ENCODE peak calls at places on chromosomes 3 and 15, in four cellular contexts. N, X, A and V are unnamed samples.

GRCh38 chr3:49465269-49466034 is 4.6 kb upstream of the DAG1 start:
- DNase-seq in A (peak; percentile 91), X (peak; percentile 48), N (no peak), V (peak; percentile 34)

GRCh38 chr3:24521306-24522154 is 26.9 kb upstream of the THRB start:
- DNase-seq in X (peak; percentile 64), N (no peak), A (peak; percentile 36), V (peak; percentile 81)

GRCh38 chr3:194736896-194737600 is 51.4 kb downstream of the FAM43A start:
- DNase-seq in A (no peak), X (no peak), N (no peak), V (no peak)

GRCh38 chr15:43105077-43105769 is 615 bp downstream of the UBR1 start:
- DNase-seq in X (peak; percentile 44), N (no peak), A (peak; percentile 9), V (peak; percentile 21)

GRCh38 chr3:10357592-10358308 is 36.8 kb upstream of the SEC13 start:
- DNase-seq in X (no peak), N (no peak), A (no peak), V (no peak)

GRCh38 chr3:148223266-148223665 is 474.4 kb upstream of the AGTR1 start:
- DNase-seq in X (no peak), N (no peak), A (no peak), V (no peak)

GRCh38 chr3:101780661-101781060 is 1.6 kb downstream of the NXPE3 start:
- DNase-seq in X (peak; percentile 19), A (peak; percentile 14), N (no peak), V (peak; percentile 15)

GRCh38 chr3:54882114-54882833 is 45.6 kb downstream of the LRTM1 start:
- DNase-seq in N (no peak), X (no peak), A (no peak), V (no peak)

GRCh38 chr3:63980019-63980418 is 43.3 kb downstream of the PSMD6 start:
- DNase-seq in A (no peak), X (no peak), N (no peak), V (no peak)

GRCh38 chr15:51076898-51077564 is 17.7 kb downstream of the TNFAIP8L3 start:
- DNase-seq in X (no peak), N (no peak), A (no peak), V (no peak)

GRCh38 chr3:100042144-100042543 is 72.2 kb downstream of the FILIP1L start:
- DNase-seq in A (no peak), X (no peak), N (no peak), V (peak; percentile 27)

GRCh38 chr3:100042577-100042981 is 71.7 kb downstream of the FILIP1L start:
- DNase-seq in X (no peak), N (no peak), A (no peak), V (no peak)

GRCh38 chr3:100040446-100040845 is 73.9 kb downstream of the FILIP1L start:
- DNase-seq in A (no peak), X (no peak), N (no peak), V (no peak)

GRCh38 chr3:100041328-100041749 is 73.0 kb downstream of the FILIP1L start:
- DNase-seq in A (peak; percentile 48), X (no peak), N (peak; percentile 8), V (no peak)

GRCh38 chr3:100040846-100041245 is 73.5 kb downstream of the FILIP1L start:
- DNase-seq in A (no peak), N (no peak), X (no peak), V (no peak)
- TF ChIP-seq ELF1 in A (no peak), N (no peak), X (no peak), V (no peak)

DNA sequence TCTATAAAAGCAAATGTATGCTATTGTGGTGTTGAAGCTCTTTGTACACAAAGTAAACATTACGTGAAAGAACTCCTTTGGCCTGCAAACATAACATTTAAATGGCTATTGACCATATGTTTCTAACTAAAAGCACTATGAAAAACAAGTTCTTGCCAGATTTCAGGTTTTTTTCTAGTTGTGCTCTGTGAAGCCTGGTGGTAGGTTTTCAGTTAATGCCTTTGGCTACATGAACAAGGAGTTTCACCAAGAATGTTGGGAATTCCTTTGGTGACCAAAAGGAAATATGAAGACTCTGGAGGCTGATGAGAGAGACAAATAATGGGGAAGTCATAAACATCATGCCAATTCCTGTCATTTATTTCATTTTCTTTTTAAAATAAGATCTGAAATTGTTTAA is 66.0 kb downstream of the RBMS3 start:
- DNase-seq in X (no peak), N (no peak), A (no peak), V (no peak)
- TF ChIP-seq ELF1 in X (no peak), N (no peak), A (no peak), V (no peak)

DNA sequence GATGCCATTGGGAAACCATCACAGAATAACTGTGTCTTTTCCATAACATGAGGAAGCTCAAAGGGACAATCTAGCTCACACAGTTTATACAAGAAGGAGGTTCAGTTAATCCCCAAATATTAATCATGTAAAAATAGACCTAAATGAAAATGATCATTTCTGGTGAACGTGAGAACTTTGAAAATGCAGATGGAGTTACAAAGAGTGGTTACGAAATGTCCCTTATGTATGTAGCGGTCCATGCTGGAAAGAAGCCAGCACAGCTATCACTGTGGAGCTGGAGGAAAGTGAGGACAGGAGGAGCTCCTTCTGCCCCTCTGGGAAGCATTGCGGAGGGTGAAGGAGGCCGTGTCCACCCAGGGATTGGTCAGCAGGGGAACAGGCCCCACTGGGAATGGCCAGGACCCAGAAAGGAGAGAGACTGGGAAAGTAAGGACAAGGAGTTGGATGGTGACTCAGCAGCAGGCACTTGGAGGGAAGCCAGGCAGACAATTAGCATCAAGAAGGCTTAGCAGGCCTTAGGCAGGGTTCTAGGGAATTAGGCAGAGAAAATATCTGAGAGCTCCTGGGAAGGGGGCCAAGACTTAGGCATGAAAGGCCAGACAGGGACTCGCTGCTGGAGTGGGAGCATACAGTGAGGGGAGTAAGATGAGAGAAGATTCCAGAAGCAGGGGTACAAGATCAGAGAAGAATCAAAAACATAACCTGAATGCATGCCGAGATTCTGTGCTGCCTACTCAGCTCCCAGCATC is 171.2 kb upstream of the UMPS start:
- DNase-seq in N (peak; percentile 48), A (no peak), X (no peak), V (peak; percentile 60)
- TF ChIP-seq ELF1 in N (no peak), A (no peak), X (no peak), V (no peak)

DNA sequence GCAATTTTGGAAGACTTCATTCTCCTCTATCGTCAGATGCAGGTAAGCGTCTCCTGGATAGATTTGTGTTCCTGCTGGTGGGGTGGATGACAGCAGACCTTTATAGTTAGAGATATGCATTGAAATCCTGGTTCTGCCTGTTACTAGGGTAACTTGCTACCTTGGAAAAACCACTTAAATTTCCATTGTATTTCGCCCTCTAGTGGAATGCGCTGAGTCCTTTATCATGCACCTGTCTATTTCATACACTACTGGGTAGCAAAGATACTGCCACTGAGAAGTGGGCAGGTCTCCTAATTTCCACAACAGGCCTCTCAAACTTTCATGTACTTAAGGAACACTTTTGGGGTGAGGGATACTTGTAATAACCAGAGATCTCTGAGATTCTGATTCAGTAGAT is 209.5 kb upstream of the SUCLG2 start:
- DNase-seq in N (peak; percentile 4), X (peak; percentile 7), A (peak; percentile 32), V (peak; percentile 20)
- TF ChIP-seq ELF1 in N (no peak), X (no peak), A (no peak), V (no peak)

DNA sequence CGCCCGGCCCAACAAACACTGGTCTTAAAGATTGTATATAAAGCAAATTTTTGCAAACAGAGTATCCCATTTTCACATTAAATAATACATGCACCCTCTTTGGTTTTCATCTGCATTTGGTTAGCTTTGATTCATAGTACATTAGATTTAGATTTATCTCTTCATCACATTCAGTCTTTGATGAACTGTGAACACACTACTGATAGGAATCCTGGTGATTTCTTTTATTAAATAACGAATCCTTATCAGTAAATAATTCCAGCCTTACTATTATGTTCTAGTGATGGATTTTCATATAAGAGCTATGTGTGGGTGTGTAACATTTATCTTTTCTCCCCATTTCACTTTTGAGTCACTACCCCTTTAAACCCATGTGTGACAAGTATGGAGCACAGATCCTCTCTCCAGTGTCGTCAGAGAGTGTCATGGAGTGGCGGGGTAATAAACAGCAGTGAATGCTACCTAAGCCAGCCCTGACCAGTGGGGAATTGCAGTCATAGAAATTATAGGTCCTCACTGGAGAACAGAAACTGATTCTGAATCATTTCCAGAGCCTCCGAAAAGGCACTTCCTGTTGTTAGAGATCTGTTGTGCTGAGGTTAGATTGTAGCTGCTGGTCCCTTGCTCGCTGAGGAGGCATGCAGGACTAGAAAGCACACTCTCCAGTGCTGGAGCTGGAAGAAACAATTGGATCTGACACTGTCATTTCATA is 22.0 kb downstream of the SLC7A14 start:
- DNase-seq in N (no peak), X (no peak), A (no peak), V (peak; percentile 70)
- TF ChIP-seq ELF1 in N (no peak), X (peak; percentile 46), A (no peak), V (no peak)

GRCh38 chr15:45168286-45168685 is 19.5 kb downstream of the SHF start:
- DNase-seq in N (no peak), A (no peak), X (no peak), V (no peak)
- TF ChIP-seq ELF1 in N (no peak), A (no peak), X (no peak), V (no peak)

GRCh38 chr15:57665939-57666338 is 40.6 kb upstream of the POLR2M start:
- DNase-seq in X (no peak), A (no peak), N (no peak), V (no peak)

GRCh38 chr15:57665187-57665586 is 41.3 kb upstream of the POLR2M start:
- DNase-seq in A (no peak), N (no peak), X (no peak), V (no peak)

GRCh38 chr15:57668074-57668473 is 38.4 kb upstream of the POLR2M start:
- DNase-seq in X (no peak), N (no peak), A (no peak), V (no peak)

GRCh38 chr15:57663262-57663661 is 43.3 kb upstream of the POLR2M start:
- DNase-seq in A (no peak), X (no peak), N (no peak), V (no peak)

GRCh38 chr15:57667171-57667924 is 39.2 kb upstream of the POLR2M start:
- DNase-seq in N (no peak), A (peak; percentile 16), X (peak; percentile 12), V (peak; percentile 42)
- TF ChIP-seq ELF1 in N (no peak), A (no peak), X (no peak), V (no peak)